ENCODE peak calls at places on chromosomes 6 and 20, in eight cellular contexts. G is astrocyte of the spinal cord, J is dorsolateral prefrontal cortex, E is cardiac muscle cell, I is esophagus squamous epithelium, O is vagina, M is endothelial cell, U is uterus. D is an unnamed sample.

GRCh38 chr6:81568973-81569372 is 183.5 kb downstream of the TENT5A start:
- DNase-seq in G (no peak), J (no peak), E (no peak), I (no peak), O (no peak), M (no peak), U (no peak), D (no peak)

GRCh38 chr6:110509617-110510231 is 33.3 kb upstream of the SLC22A16 start:
- DNase-seq in G (peak; percentile 94), J (no peak), E (peak; percentile 65), I (no peak), O (no peak), M (no peak), U (peak; percentile 25), D (no peak)

GRCh38 chr20:6705920-6706500 is 61.5 kb upstream of the BMP2 start:
- DNase-seq in G (no peak), J (no peak), E (no peak), I (no peak), O (no peak), M (no peak), U (no peak), D (no peak)

GRCh38 chr20:5031206-5031557 is 29.9 kb upstream of the SLC23A2 start:
- DNase-seq in G (no peak), J (no peak), E (no peak), I (no peak), O (no peak), M (no peak), U (no peak), D (no peak)

GRCh38 chr20:48298851-48299484 is 513.7 kb upstream of the SULF2 start:
- DNase-seq in G (peak; percentile 96), J (no peak), E (peak; percentile 97), I (no peak), O (no peak), M (no peak), U (peak; percentile 75), D (no peak)

GRCh38 chr20:44618318-44618731 is 33.2 kb downstream of the ADA start:
- DNase-seq in G (no peak), J (no peak), E (no peak), I (no peak), O (no peak), M (no peak), U (no peak), D (no peak)

GRCh38 chr6:125906158-125906998 is 50.2 kb upstream of the HINT3 start:
- DNase-seq in G (no peak), J (no peak), E (peak; percentile 62), I (no peak), O (no peak), M (peak; percentile 69), U (no peak), D (peak; percentile 34)

GRCh38 chr6:24431045-24431451 is 28.3 kb downstream of the MRS2 start:
- DNase-seq in G (peak; percentile 48), J (no peak), E (peak; percentile 61), I (no peak), O (no peak), M (peak; percentile 50), U (no peak), D (peak; percentile 12)

GRCh38 chr6:29504961-29505360 is 17.2 kb upstream of the MAS1L start:
- DNase-seq in G (no peak), J (no peak), E (no peak), I (no peak), O (no peak), M (no peak), U (no peak), D (no peak)

GRCh38 chr20:41133709-41134361 is 3.5 kb upstream of the PLCG1 start:
- DNase-seq in G (no peak), J (peak; percentile 71), E (no peak), I (no peak), O (no peak), M (no peak), U (no peak), D (no peak)

GRCh38 chr20:52493177-52493711 is 301.7 kb upstream of the ZFP64 start:
- DNase-seq in G (peak; percentile 25), J (no peak), E (peak; percentile 55), I (no peak), O (no peak), M (peak; percentile 16), U (no peak), D (no peak)

GRCh38 chr6:1325471-1326309 is 13.8 kb downstream of the FOXQ1 start:
- DNase-seq in G (peak; percentile 69), J (no peak), E (peak; percentile 84), I (no peak), O (no peak), M (no peak), U (no peak), D (no peak)

GRCh38 chr6:136534268-136534667 is 16.0 kb downstream of the MAP7 start:
- DNase-seq in G (no peak), J (no peak), E (no peak), I (no peak), O (no peak), M (no peak), U (no peak), D (no peak)
- TF ChIP-seq CTCF in G (no peak), J (no peak), E (no peak), I (no peak), O (no peak), M (no peak), U (no peak), D (no peak)

GRCh38 chr6:53682654-53683053 is 17.1 kb upstream of the KLHL31 start:
- DNase-seq in G (no peak), J (no peak), E (no peak), I (no peak), O (no peak), M (no peak), U (no peak), D (no peak)

GRCh38 chr6:53680489-53680888 is 14.9 kb upstream of the KLHL31 start:
- DNase-seq in G (no peak), J (no peak), E (no peak), I (no peak), O (no peak), M (no peak), U (no peak), D (no peak)

DNA sequence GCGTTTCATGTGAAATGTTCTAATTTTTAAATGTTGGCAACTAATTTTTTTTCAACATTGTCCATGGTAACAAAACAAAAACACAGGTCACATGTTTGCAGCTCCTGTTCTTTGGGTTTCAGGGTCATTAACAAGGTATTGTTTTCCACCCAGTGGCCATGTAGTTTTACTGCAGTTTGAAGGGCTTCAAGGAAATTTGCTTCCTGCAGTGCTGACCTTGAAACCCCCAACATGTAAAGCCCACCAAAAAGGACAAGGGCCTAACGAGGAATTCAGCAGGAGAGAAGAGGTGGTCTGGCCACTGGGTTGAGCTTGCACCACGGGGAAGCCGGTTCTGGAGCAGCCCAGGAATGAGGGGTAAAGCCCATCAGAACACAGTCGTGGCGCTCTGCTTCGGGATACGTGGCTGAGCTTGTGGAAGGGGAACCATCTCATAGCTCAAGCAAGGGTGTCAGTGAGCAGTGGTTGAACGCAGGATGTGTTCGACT is 13.9 kb upstream of the KLHL31 start:
- DNase-seq in G (peak; percentile 54), J (no peak), E (peak; percentile 66), I (no peak), O (no peak), M (peak; percentile 8), U (no peak), D (no peak)
- TF ChIP-seq CTCF in G (peak; percentile 45), J (peak; percentile 28), E (peak; percentile 56), I (peak; percentile 30), O (no peak), M (peak; percentile 47), U (peak; percentile 23), D (peak; percentile 55)

DNA sequence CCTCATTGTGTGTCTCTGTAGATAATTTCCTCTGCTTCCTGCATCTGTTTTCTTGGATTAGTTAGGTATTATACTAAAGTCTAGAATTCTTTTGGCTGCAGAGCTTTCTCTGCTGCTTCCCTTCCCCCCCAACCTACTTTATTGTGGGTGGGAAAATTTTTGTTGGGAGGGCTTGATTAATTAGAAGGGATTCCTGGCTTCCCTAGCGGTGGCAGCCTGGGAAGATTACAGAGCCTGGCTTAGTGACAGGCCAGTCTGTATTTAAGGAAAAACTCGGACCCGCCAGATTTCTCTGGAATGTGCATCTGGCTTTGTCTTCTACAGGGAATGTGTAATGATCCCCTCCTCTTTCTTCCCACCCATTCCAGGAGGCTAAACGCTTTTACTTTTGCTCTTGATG is 31.2 kb downstream of the SLX4IP start:
- DNase-seq in G (peak; percentile 26), J (no peak), E (peak; percentile 58), I (no peak), O (no peak), M (peak; percentile 20), U (peak; percentile 19), D (peak; percentile 14)
- TF ChIP-seq CTCF in G (no peak), J (no peak), E (no peak), I (no peak), O (no peak), M (no peak), U (no peak), D (no peak)

DNA sequence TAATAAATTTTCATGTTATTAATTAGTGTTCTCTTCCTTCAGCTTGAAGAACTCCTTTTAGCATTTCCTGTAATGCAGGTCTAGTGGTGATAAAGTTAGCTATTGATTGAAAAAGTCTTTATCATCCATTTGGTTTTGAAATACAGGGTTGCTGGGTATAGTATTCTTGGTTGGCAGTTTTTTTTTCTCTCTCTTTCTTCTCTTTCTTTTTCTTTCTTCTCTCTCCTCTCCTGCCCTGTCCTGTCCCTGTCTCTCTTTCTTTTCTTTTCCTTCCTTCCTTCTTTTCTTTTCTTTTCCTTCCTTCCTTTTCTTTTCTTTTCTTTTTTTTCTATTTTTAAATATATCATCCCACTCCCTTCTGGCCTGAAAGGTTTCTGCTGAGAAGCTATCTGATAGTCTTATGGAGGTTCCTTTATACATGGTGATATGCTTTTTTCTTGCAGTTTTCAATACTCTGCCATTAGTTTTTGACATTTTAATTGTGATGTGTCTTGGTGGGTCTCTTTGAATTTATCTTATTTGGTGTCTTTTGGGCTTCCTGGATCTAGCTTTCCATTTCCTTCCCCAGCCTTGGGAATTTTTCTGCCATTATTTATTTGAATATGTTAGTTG is 55.4 kb downstream of the CDC5L start:
- DNase-seq in G (no peak), J (no peak), E (no peak), I (no peak), O (no peak), M (no peak), U (no peak), D (no peak)
- TF ChIP-seq CTCF in G (no peak), J (no peak), E (no peak), I (no peak), O (no peak), M (no peak), U (no peak), D (no peak)

GRCh38 chr20:33576432-33576883 is 85.7 kb upstream of the C20orf144 start:
- DNase-seq in G (no peak), J (peak; percentile 25), E (peak; percentile 12), I (no peak), O (no peak), M (no peak), U (no peak), D (no peak)
- TF ChIP-seq CTCF in G (no peak), J (peak; percentile 46), E (peak; percentile 27), I (no peak), O (no peak), M (no peak), U (no peak), D (no peak)

GRCh38 chr6:53862517-53863457 is 68.0 kb downstream of the LRRC1 start:
- DNase-seq in G (peak; percentile 70), J (peak; percentile 33), E (peak; percentile 51), I (no peak), O (no peak), M (no peak), U (no peak), D (no peak)
- TF ChIP-seq CTCF in G (no peak), J (peak; percentile 19), E (no peak), I (no peak), O (no peak), M (no peak), U (no peak), D (no peak)

GRCh38 chr6:75932067-75932466 is 140.4 kb downstream of the IMPG1 start:
- DNase-seq in G (peak; percentile 10), J (peak; percentile 20), E (peak; percentile 44), I (no peak), O (no peak), M (peak; percentile 72), U (no peak), D (peak; percentile 58)
- TF ChIP-seq CTCF in G (peak; percentile 74), J (peak; percentile 61), E (peak; percentile 67), I (no peak), O (no peak), M (peak; percentile 48), U (peak; percentile 20), D (peak; percentile 74)

D was measured in neural crest cell.